ENCODE peak calls at places on chromosomes 6 and 20, in five cellular contexts. M, P, I, D and N are unnamed samples.

GRCh38 chr6:137661601-137662000 is 167.4 kb upstream of the OLIG3 start:
- DNase-seq in M (peak), P (peak), I (peak), D (no peak), N (peak)

GRCh38 chr20:39042279-39043150 is 80.4 kb downstream of the DHX35 start:
- DNase-seq in I (no peak), D (no peak), P (no peak), M (peak), N (peak)

GRCh38 chr6:79538481-79538971 is 1.3 kb upstream of the LCA5 start:
- DNase-seq in I (no peak), M (no peak), D (no peak), P (peak), N (peak)

GRCh38 chr6:167858086-167858591 is 31.4 kb downstream of the AFDN start:
- DNase-seq in D (no peak), I (no peak), P (no peak), M (peak), N (no peak)

GRCh38 chr6:148193063-148193680 is 149.5 kb upstream of the SASH1 start:
- DNase-seq in M (no peak), I (no peak), P (no peak), D (no peak), N (peak)

GRCh38 chr6:159483259-159483658 is 209.8 kb downstream of the SOD2 start:
- DNase-seq in D (no peak), M (no peak), P (no peak), I (no peak), N (no peak)

GRCh38 chr20:23061713-23062561 is 12.5 kb upstream of the THBD start:
- DNase-seq in D (no peak), I (peak), M (peak), P (peak), N (peak)

GRCh38 chr6:119110601-119111548 is 32.4 kb upstream of the FAM184A start:
- DNase-seq in D (peak), I (no peak), P (peak), M (peak), N (peak)

GRCh38 chr6:134529921-134530320 is 212.0 kb upstream of the SGK1 start:
- DNase-seq in I (no peak), P (no peak), D (no peak), M (peak), N (peak)

GRCh38 chr20:36116813-36117441 is 37.6 kb upstream of the EPB41L1 start:
- DNase-seq in P (no peak), M (peak), D (no peak), I (no peak), N (no peak)

GRCh38 chr6:149904661-149905370 is 6.9 kb upstream of the RAET1E start:
- DNase-seq in I (peak), D (no peak), P (no peak), M (no peak), N (peak)

GRCh38 chr6:8084586-8084985 is 17.8 kb downstream of the EEF1E1 start:
- DNase-seq in M (no peak), P (peak), I (no peak), D (no peak), N (no peak)

GRCh38 chr6:37696841-37697735 is 595 bp downstream of the MDGA1 start:
- DNase-seq in P (no peak), M (no peak), I (no peak), D (no peak), N (no peak)
- H3K23ac ChIP-seq in P (no peak), M (no peak), I (no peak), D (peak), N (no peak)

GRCh38 chr6:129680633-129681032 is 29.3 kb downstream of the ARHGAP18 start:
- DNase-seq in D (no peak), P (no peak), M (no peak), I (no peak), N (peak)
- H3K4ac ChIP-seq in D (no peak), P (no peak), M (peak), I (no peak), N (no peak)

GRCh38 chr6:34890526-34890910 is 1.5 kb downstream of the ANKS1A start:
- DNase-seq in M (no peak), I (no peak), D (no peak), P (no peak), N (no peak)

GRCh38 chr6:34887753-34888440 is at the start of gene TAF11:
- DNase-seq in I (peak), M (peak), D (peak), P (peak), N (peak)

GRCh38 chr6:34891296-34891695 is 2.2 kb downstream of the ANKS1A start:
- DNase-seq in D (no peak), P (no peak), I (no peak), M (no peak), N (no peak)

GRCh38 chr6:34888441-34888820 is 589 bp upstream of the TAF11 start:
- DNase-seq in I (no peak), M (no peak), P (no peak), D (no peak), N (peak)

DNA sequence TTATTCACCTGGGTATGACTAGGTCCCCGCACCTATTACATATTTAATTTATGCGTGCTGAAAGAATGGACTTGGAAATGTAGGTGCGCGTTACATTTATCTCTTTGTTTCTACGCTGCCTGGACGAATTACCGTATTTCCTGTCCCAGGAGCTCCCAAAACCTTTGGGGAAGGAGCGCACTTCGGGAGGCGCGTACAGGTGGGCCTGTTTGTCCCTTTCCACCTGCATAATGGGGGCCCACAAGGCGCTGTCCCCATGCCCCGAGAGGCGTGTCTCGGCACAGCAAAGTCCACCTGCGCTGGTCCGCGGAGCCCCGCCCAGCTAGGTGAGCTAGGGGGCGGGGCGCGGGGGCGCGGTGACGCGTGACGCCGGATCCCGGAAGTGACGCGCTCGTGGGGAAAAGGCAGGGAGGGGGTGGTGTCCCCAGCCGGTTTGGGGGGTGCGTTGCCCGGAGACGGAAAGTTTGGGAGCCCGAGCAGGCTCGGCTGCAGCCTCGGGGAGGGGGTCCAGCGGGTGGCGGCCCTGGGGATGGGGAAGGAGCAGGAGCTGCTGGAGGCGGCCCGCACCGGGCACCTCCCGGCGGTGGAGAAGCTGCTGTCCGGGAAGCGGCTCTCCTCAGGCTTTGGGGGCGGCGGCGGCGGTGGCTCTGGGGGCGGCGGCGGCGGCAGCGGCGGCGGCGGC is at the start of gene ANKS1A:
- DNase-seq in I (peak), M (peak), D (peak), P (peak), N (peak)
- H3K23ac ChIP-seq in I (no peak), M (peak), D (peak), P (no peak), N (no peak)

DNA sequence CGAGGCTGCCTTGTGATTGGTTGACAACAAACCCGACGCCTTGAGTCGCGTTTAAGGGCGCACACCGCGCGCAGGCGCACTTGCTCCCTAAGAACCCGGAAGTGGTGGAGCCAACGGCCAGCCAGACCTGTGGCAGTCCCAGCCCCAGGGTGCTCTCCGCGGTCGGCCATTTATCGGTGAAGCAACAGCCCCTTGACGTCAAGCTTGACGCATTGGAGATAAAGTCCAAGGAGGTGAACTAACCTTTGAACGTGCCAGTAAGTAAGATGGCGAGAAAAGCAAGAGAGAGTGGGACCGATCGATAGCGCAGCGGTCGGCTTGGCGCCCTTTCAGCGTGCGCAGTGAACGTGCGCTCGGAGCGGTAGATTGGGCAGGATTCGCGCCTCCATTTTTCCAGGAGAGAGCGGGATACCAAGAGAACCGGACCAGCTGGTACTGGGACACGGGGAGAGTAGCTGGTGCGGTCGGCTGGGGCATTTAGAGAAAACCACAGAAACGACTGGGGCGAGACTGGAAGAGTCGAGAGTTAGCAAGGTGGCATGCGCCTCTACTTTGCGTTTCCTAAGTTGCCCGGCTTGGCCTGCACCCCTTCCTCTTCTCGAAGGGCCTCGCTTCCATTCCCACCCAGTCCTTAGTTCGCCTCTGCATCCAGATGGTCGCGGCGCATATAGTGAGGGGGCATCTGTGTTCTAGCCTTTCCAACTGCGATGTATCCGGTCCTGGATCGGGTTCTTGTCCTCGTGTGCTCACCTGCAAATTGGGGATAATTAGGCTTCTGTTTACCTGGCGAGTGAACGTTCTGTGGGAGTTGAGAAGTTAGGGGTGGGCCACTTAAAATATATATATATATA is at the start of gene CSTF1:
- DNase-seq in M (peak), I (peak), P (peak), D (peak), N (peak)
- H3K4ac ChIP-seq in M (peak), I (no peak), P (peak), D (no peak), N (peak)

DNA sequence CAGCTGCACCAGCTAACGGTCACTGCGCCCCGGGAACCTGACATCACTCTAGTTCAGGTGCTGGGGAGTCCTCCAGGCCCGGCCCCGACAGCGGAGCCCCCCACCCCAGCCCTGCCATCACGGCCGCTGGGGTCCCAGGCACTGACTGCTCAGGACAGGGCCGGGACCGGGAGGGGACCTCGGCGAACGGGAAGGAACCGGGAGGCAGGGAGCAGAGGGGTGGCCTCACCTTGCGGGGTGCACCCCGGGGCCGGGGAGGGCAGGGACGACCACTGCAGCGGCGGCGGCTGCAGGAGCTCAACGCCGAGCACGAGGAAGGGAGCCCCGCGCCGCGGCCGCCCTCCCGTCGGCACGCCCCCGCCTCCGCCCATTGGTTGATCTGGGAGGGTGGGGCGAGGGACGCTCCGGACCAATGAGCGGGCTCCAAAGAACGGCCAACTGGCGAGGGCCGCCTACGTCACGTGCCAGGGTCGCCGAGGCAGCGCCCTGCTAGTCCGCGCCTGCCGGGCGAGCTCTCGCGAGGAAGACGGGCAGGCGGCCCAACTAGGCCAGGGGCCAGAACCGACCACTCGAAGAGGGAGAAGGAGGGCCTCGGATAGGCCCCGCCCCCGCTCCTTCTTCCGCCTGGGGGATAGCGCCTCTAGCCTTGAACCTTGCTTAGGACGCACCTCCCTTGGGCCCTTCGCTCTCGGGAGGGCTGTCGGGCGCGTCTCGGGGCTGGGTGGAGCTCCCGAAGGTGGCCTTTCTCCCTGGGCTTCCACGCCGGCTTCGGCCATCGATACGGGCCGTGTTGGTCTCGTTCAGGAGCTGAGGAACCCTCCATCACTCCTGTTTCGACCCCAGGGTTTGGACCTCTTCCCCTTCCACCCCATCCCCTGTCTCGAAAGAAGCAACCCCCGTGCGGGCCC is at the start of gene ADISSP:
- DNase-seq in D (peak), M (peak), I (peak), P (peak), N (peak)
- H3K23ac ChIP-seq in D (peak), M (peak), I (no peak), P (no peak), N (no peak)

DNA sequence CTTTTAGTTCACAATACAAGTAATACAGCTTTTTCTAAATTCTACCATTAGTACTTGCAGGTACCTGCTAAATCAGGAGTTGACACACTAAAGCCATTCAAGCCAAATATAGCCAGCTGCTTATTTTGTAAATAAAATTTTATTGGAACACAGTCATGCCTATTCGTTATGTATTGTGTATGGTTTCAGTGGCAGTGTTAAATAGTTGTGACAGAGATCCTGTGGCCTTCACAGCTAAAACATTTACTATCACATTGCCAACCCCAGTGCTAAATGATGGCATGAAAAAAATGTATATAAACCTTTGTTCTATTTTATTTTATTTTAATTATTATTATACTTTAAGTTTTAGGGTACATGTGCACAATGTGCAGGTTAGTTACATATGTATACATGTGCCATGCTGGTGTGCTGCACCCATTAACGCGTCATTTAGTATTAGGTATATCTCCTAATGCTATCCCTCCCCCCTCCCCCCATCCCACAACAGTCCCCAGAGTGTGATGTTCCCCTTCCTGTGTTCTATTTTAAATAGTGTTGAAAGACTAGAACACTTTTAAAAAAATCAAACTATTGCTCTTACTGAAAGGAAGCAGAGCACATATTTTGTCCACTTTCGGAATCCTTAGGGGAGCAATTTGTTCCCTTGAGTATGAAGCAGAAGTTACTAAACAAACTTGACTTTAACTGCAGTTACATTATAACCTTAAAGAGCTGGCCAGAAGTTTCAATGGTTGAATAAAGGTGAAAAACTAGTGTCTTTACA is 115.7 kb downstream of the PRIM2 start:
- DNase-seq in P (no peak), M (no peak), D (no peak), I (no peak), N (no peak)
- H3K4ac ChIP-seq in P (no peak), M (peak), D (no peak), I (no peak), N (no peak)

DNA sequence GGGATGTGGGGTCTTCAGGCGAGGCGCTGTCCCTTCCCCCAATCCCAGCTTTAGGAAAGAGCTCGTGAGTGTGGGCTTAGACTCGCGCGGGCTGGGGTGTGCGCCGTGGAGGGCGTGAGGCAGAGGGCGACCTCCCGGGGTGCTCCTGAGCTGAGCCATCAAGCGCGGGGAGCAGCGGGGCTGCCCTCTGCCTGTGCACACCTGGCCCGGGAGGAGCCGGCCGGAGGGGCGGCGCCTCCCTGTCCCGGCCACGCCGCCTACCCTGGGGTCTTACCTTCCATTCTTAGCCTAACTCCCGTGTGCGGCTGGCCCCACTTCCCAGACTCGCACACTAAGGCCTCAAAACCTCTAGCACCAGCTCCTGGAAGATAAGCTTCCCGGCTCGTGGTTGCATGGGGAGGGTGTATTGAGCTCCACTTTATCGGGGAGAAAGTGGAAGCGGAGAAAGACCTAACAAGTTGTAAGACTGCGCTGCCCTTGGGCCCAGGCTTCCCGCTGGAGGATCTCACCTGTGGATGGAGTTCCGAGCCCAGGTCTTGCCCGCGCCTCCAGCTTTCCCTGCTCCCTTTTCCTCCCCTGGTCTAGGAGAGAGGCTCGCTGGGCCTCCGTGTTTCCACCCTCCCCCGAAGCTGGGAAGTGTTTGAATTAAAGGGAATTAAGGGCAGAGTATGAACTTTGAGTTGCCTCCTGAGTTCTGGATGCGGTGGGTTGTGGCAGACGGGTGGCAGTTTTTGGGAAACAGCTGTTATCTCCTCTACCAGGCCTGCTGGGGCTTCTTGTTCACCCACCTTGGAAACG is 1.2 kb downstream of the DNMT3B start:
- DNase-seq in P (peak), D (no peak), I (no peak), M (no peak), N (no peak)
- H3K23ac ChIP-seq in P (peak), D (no peak), I (no peak), M (peak), N (no peak)

DNA sequence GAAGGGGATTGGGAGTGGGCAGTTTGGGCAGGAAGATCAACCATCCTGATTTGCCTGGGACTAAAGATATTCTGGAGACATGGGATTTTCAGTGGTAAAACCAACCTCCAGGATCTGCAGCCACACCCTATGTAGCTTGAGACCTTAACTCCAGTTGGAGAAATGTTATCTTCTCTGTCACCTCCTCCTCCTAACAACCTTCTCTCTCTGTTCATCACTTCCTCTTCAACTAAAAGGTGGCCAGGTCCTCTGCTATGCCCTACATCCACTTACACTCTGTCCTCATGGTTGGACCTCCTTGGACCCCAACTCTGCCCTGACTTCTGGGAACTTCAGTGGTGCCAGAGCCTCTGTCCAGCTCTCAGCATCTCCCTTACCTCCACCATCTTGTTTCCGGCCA is 42.0 kb upstream of the SLC9A8 start:
- DNase-seq in D (no peak), P (no peak), I (no peak), M (no peak), N (no peak)
- H3K4ac ChIP-seq in D (no peak), P (no peak), I (no peak), M (no peak), N (no peak)